ENCODE peak calls at places on chromosomes 16 and 17, in five cellular contexts. L is breast epithelium; B is activated T-cell treated with anti-CD3 and anti-CD28 coated beads for 1 hour; G is activated gamma-delta T cell treated with anti-CD3 and anti-CD28 coated beads, Interleukin-2, amount 50 U/mL, for 16 hours; I is kidney tubule cell. U is an unnamed sample.

GRCh38 chr17:31327534-31328526 is 6.4 kb upstream of the EVI2A start:
- DNase-seq in G (no peak), B (no peak), I (peak; percentile 82), L (no peak), U (peak; percentile 65)

GRCh38 chr17:13581925-13582324 is 19.8 kb downstream of the HS3ST3A1 start:
- DNase-seq in L (no peak), G (no peak), I (no peak), B (no peak), U (no peak)

GRCh38 chr17:29140631-29141483 is 39.3 kb downstream of the MYO18A start:
- DNase-seq in I (no peak), L (no peak), G (no peak), B (peak; percentile 40), U (peak; percentile 50)

GRCh38 chr16:78524066-78524595 is 424.7 kb downstream of the WWOX start:
- DNase-seq in I (no peak), B (no peak), L (no peak), G (no peak), U (no peak)

GRCh38 chr17:60442271-60443201 is 20.2 kb downstream of the CHCT1 start:
- DNase-seq in B (no peak), I (peak; percentile 60), L (no peak), G (no peak), U (no peak)

GRCh38 chr16:25065899-25066298 is 45.6 kb upstream of the LCMT1 start:
- DNase-seq in B (no peak), G (no peak), L (no peak), I (no peak), U (no peak)

GRCh38 chr17:7818746-7819645 is 15.0 kb upstream of the KDM6B start:
- DNase-seq in B (no peak), L (no peak), G (no peak), I (no peak), U (no peak)

GRCh38 chr16:59047114-59047513 is 313.0 kb upstream of the GOT2 start:
- DNase-seq in I (no peak), G (no peak), L (no peak), B (no peak), U (no peak)

GRCh38 chr17:72609501-72609900 is 483.0 kb downstream of the SLC39A11 start:
- DNase-seq in G (no peak), B (no peak), L (no peak), I (peak; percentile 85), U (no peak)

GRCh38 chr17:64783556-64784352 is 121.6 kb upstream of the SMURF2 start:
- DNase-seq in B (no peak), G (no peak), I (no peak), L (peak; percentile 40), U (no peak)

GRCh38 chr16:47037396-47037745 is 63.9 kb upstream of the DNAJA2 start:
- DNase-seq in B (peak; percentile 4), I (peak; percentile 6), L (no peak), G (no peak), U (no peak)